ENCODE peak calls at places on chromosomes 2 and 18, in eight cellular contexts. One of them, this sample, is unnamed.

GRCh38 chr2:71800106-71800809 is 346.9 kb downstream of the DYSF start:
- DNase-seq in activated T-helper 1 cell treated with Interleukin-2 at 50 U/mL for 16 hours: no peak
- DNase-seq in NCI-H1105 treated with DMSO at 0.1 percent for 48 hours: no peak
- DNase-seq in GM12891: no peak
- DNase-seq in naive thymus-derived CD8-positive, alpha-beta T cell: no peak
- DNase-seq in neural crest cell: no peak
- DNase-seq in tibial artery: peak
- DNase-seq in AG10803: no peak
- DNase-seq in this sample: no peak

GRCh38 chr2:207143474-207144190 is 22.1 kb downstream of the KLF7 start:
- DNase-seq in naive thymus-derived CD8-positive, alpha-beta T cell: peak
- DNase-seq in activated T-helper 1 cell treated with Interleukin-2 at 50 U/mL for 16 hours: peak
- DNase-seq in neural crest cell: peak
- DNase-seq in NCI-H1105 treated with DMSO at 0.1 percent for 48 hours: no peak
- DNase-seq in tibial artery: peak
- DNase-seq in AG10803: peak
- DNase-seq in GM12891: no peak
- DNase-seq in this sample: peak

GRCh38 chr18:44823782-44824181 is 143.1 kb downstream of the SETBP1 start:
- DNase-seq in GM12891: no peak
- DNase-seq in NCI-H1105 treated with DMSO at 0.1 percent for 48 hours: no peak
- DNase-seq in activated T-helper 1 cell treated with Interleukin-2 at 50 U/mL for 16 hours: no peak
- DNase-seq in tibial artery: no peak
- DNase-seq in AG10803: peak
- DNase-seq in naive thymus-derived CD8-positive, alpha-beta T cell: no peak
- DNase-seq in neural crest cell: no peak
- DNase-seq in this sample: no peak

GRCh38 chr2:132439703-132440398 is 23.2 kb downstream of the GPR39 start:
- DNase-seq in naive thymus-derived CD8-positive, alpha-beta T cell: no peak
- DNase-seq in GM12891: no peak
- DNase-seq in tibial artery: no peak
- DNase-seq in neural crest cell: no peak
- DNase-seq in activated T-helper 1 cell treated with Interleukin-2 at 50 U/mL for 16 hours: no peak
- DNase-seq in NCI-H1105 treated with DMSO at 0.1 percent for 48 hours: no peak
- DNase-seq in AG10803: peak
- DNase-seq in this sample: no peak

GRCh38 chr18:21242141-21243040 is at the start of gene GREB1L:
- DNase-seq in NCI-H1105 treated with DMSO at 0.1 percent for 48 hours: peak
- DNase-seq in activated T-helper 1 cell treated with Interleukin-2 at 50 U/mL for 16 hours: no peak
- DNase-seq in naive thymus-derived CD8-positive, alpha-beta T cell: no peak
- DNase-seq in AG10803: peak
- DNase-seq in tibial artery: peak
- DNase-seq in neural crest cell: peak
- DNase-seq in GM12891: peak
- DNase-seq in this sample: peak

GRCh38 chr2:231219289-231219688 is 20.9 kb downstream of the ARMC9 start:
- DNase-seq in AG10803: no peak
- DNase-seq in tibial artery: no peak
- DNase-seq in NCI-H1105 treated with DMSO at 0.1 percent for 48 hours: no peak
- DNase-seq in naive thymus-derived CD8-positive, alpha-beta T cell: no peak
- DNase-seq in GM12891: no peak
- DNase-seq in activated T-helper 1 cell treated with Interleukin-2 at 50 U/mL for 16 hours: no peak
- DNase-seq in neural crest cell: no peak
- DNase-seq in this sample: no peak

GRCh38 chr2:206435738-206436137 is 7.6 kb upstream of the ADAM23 start:
- DNase-seq in tibial artery: no peak
- DNase-seq in GM12891: no peak
- DNase-seq in NCI-H1105 treated with DMSO at 0.1 percent for 48 hours: no peak
- DNase-seq in activated T-helper 1 cell treated with Interleukin-2 at 50 U/mL for 16 hours: no peak
- DNase-seq in AG10803: no peak
- DNase-seq in neural crest cell: no peak
- DNase-seq in naive thymus-derived CD8-positive, alpha-beta T cell: no peak
- DNase-seq in this sample: no peak

GRCh38 chr2:72921866-72922265 is 4.5 kb downstream of the EMX1 start:
- DNase-seq in tibial artery: no peak
- DNase-seq in NCI-H1105 treated with DMSO at 0.1 percent for 48 hours: no peak
- DNase-seq in neural crest cell: no peak
- DNase-seq in naive thymus-derived CD8-positive, alpha-beta T cell: no peak
- DNase-seq in activated T-helper 1 cell treated with Interleukin-2 at 50 U/mL for 16 hours: no peak
- DNase-seq in GM12891: no peak
- DNase-seq in AG10803: no peak
- DNase-seq in this sample: no peak

GRCh38 chr2:136101042-136101441 is 16.9 kb downstream of the CXCR4 start:
- DNase-seq in tibial artery: no peak
- DNase-seq in naive thymus-derived CD8-positive, alpha-beta T cell: no peak
- DNase-seq in AG10803: no peak
- DNase-seq in GM12891: no peak
- DNase-seq in neural crest cell: no peak
- DNase-seq in activated T-helper 1 cell treated with Interleukin-2 at 50 U/mL for 16 hours: no peak
- DNase-seq in NCI-H1105 treated with DMSO at 0.1 percent for 48 hours: no peak
- DNase-seq in this sample: no peak

GRCh38 chr18:59983506-59983905 is 83.7 kb downstream of the PMAIP1 start:
- DNase-seq in neural crest cell: no peak
- DNase-seq in tibial artery: no peak
- DNase-seq in AG10803: no peak
- DNase-seq in activated T-helper 1 cell treated with Interleukin-2 at 50 U/mL for 16 hours: no peak
- DNase-seq in NCI-H1105 treated with DMSO at 0.1 percent for 48 hours: no peak
- DNase-seq in naive thymus-derived CD8-positive, alpha-beta T cell: no peak
- DNase-seq in GM12891: no peak
- DNase-seq in this sample: no peak

GRCh38 chr2:14693874-14694273 is 61.4 kb downstream of the LRATD1 start:
- DNase-seq in naive thymus-derived CD8-positive, alpha-beta T cell: no peak
- DNase-seq in AG10803: no peak
- DNase-seq in tibial artery: no peak
- DNase-seq in neural crest cell: no peak
- DNase-seq in activated T-helper 1 cell treated with Interleukin-2 at 50 U/mL for 16 hours: no peak
- DNase-seq in GM12891: no peak
- DNase-seq in NCI-H1105 treated with DMSO at 0.1 percent for 48 hours: no peak
- DNase-seq in this sample: no peak

GRCh38 chr2:112293636-112294401 is 18.4 kb downstream of the ZC3H6 start:
- DNase-seq in AG10803: no peak
- DNase-seq in neural crest cell: no peak
- DNase-seq in tibial artery: no peak
- DNase-seq in GM12891: no peak
- DNase-seq in naive thymus-derived CD8-positive, alpha-beta T cell: no peak
- DNase-seq in NCI-H1105 treated with DMSO at 0.1 percent for 48 hours: no peak
- DNase-seq in activated T-helper 1 cell treated with Interleukin-2 at 50 U/mL for 16 hours: no peak
- DNase-seq in this sample: no peak

GRCh38 chr18:79640064-79640672 is 39.4 kb upstream of the CTDP1 start:
- DNase-seq in activated T-helper 1 cell treated with Interleukin-2 at 50 U/mL for 16 hours: no peak
- DNase-seq in NCI-H1105 treated with DMSO at 0.1 percent for 48 hours: no peak
- DNase-seq in AG10803: no peak
- DNase-seq in naive thymus-derived CD8-positive, alpha-beta T cell: no peak
- DNase-seq in tibial artery: no peak
- DNase-seq in neural crest cell: no peak
- DNase-seq in GM12891: no peak
- DNase-seq in this sample: no peak

GRCh38 chr2:99942948-99943347 is 199.4 kb downstream of the AFF3 start:
- DNase-seq in neural crest cell: no peak
- DNase-seq in GM12891: no peak
- DNase-seq in tibial artery: no peak
- DNase-seq in AG10803: no peak
- DNase-seq in naive thymus-derived CD8-positive, alpha-beta T cell: no peak
- DNase-seq in activated T-helper 1 cell treated with Interleukin-2 at 50 U/mL for 16 hours: no peak
- DNase-seq in NCI-H1105 treated with DMSO at 0.1 percent for 48 hours: no peak
- DNase-seq in this sample: no peak

GRCh38 chr2:46041434-46041833 is 255.8 kb upstream of the EPAS1 start:
- DNase-seq in tibial artery: no peak
- DNase-seq in NCI-H1105 treated with DMSO at 0.1 percent for 48 hours: no peak
- DNase-seq in activated T-helper 1 cell treated with Interleukin-2 at 50 U/mL for 16 hours: no peak
- DNase-seq in naive thymus-derived CD8-positive, alpha-beta T cell: no peak
- DNase-seq in GM12891: no peak
- DNase-seq in neural crest cell: no peak
- DNase-seq in AG10803: peak
- DNase-seq in this sample: no peak

GRCh38 chr2:213932-214693 is 49.7 kb downstream of the SH3YL1 start:
- DNase-seq in GM12891: no peak
- DNase-seq in NCI-H1105 treated with DMSO at 0.1 percent for 48 hours: no peak
- DNase-seq in tibial artery: no peak
- DNase-seq in AG10803: no peak
- DNase-seq in naive thymus-derived CD8-positive, alpha-beta T cell: no peak
- DNase-seq in neural crest cell: no peak
- DNase-seq in activated T-helper 1 cell treated with Interleukin-2 at 50 U/mL for 16 hours: no peak
- DNase-seq in this sample: peak

GRCh38 chr2:191686658-191687057 is 8.7 kb downstream of the NABP1 start:
- DNase-seq in AG10803: no peak
- DNase-seq in NCI-H1105 treated with DMSO at 0.1 percent for 48 hours: no peak
- DNase-seq in tibial artery: no peak
- DNase-seq in neural crest cell: no peak
- DNase-seq in naive thymus-derived CD8-positive, alpha-beta T cell: no peak
- DNase-seq in activated T-helper 1 cell treated with Interleukin-2 at 50 U/mL for 16 hours: no peak
- DNase-seq in GM12891: no peak
- DNase-seq in this sample: no peak

GRCh38 chr2:12543452-12544220 is 173.1 kb upstream of the TRIB2 start:
- DNase-seq in neural crest cell: no peak
- DNase-seq in GM12891: no peak
- DNase-seq in activated T-helper 1 cell treated with Interleukin-2 at 50 U/mL for 16 hours: no peak
- DNase-seq in AG10803: peak
- DNase-seq in tibial artery: no peak
- DNase-seq in NCI-H1105 treated with DMSO at 0.1 percent for 48 hours: no peak
- DNase-seq in naive thymus-derived CD8-positive, alpha-beta T cell: no peak
- DNase-seq in this sample: no peak

GRCh38 chr2:24435391-24436316 is 55.4 kb upstream of the NCOA1 start:
- DNase-seq in AG10803: peak
- DNase-seq in tibial artery: peak
- DNase-seq in GM12891: no peak
- DNase-seq in activated T-helper 1 cell treated with Interleukin-2 at 50 U/mL for 16 hours: no peak
- DNase-seq in naive thymus-derived CD8-positive, alpha-beta T cell: no peak
- DNase-seq in neural crest cell: no peak
- DNase-seq in NCI-H1105 treated with DMSO at 0.1 percent for 48 hours: no peak
- DNase-seq in this sample: peak

GRCh38 chr2:149098722-149099121 is 60.2 kb downstream of the LYPD6B start:
- DNase-seq in GM12891: no peak
- DNase-seq in tibial artery: no peak
- DNase-seq in naive thymus-derived CD8-positive, alpha-beta T cell: no peak
- DNase-seq in activated T-helper 1 cell treated with Interleukin-2 at 50 U/mL for 16 hours: no peak
- DNase-seq in AG10803: peak
- DNase-seq in neural crest cell: no peak
- DNase-seq in NCI-H1105 treated with DMSO at 0.1 percent for 48 hours: no peak
- DNase-seq in this sample: no peak

GRCh38 chr2:106159867-106160785 is 34.0 kb downstream of the UXS1 start:
- DNase-seq in tibial artery: no peak
- DNase-seq in AG10803: no peak
- DNase-seq in naive thymus-derived CD8-positive, alpha-beta T cell: peak
- DNase-seq in GM12891: no peak
- DNase-seq in neural crest cell: no peak
- DNase-seq in activated T-helper 1 cell treated with Interleukin-2 at 50 U/mL for 16 hours: peak
- DNase-seq in NCI-H1105 treated with DMSO at 0.1 percent for 48 hours: no peak
- DNase-seq in this sample: no peak

This sample was measured in left ventricle myocardium inferior.